ENCODE peak calls at places on chromosome 13, in seven cellular contexts. D is SK-N-SH, N is GM12878, E is HepG2, X is H1, Z is K562, T is GM12891. L is an unnamed sample.

GRCh38 chr13:104586010-104586746 is 1520.0 kb upstream of the SLC10A2 start:
- DNase-seq in D (no peak), N (no peak), E (no peak), X (no peak), Z (no peak), T (no peak), L (no peak)

GRCh38 chr13:21216332-21216731 is 39.9 kb downstream of the MRPL57 start:
- DNase-seq in D (no peak), N (no peak), E (no peak), X (no peak), Z (no peak), T (no peak), L (no peak)

GRCh38 chr13:39676315-39676876 is 20.9 kb downstream of the COG6 start:
- DNase-seq in D (peak), N (no peak), E (peak), X (no peak), Z (no peak), T (no peak), L (no peak)

GRCh38 chr13:106680796-106681482 is 113.0 kb upstream of the ARGLU1 start:
- DNase-seq in D (no peak), N (no peak), E (no peak), X (peak), Z (no peak), T (no peak), L (no peak)

GRCh38 chr13:113298001-113298945 is 1.2 kb downstream of the LAMP1 start:
- DNase-seq in D (no peak), N (no peak), E (no peak), X (no peak), Z (no peak), T (no peak), L (no peak)

GRCh38 chr13:114065926-114066774 is 66.3 kb downstream of the RASA3 start:
- DNase-seq in D (no peak), N (no peak), E (no peak), X (no peak), Z (no peak), T (no peak), L (no peak)

GRCh38 chr13:64688893-64689677 is 2541.1 kb downstream of the PCDH9 start:
- DNase-seq in D (no peak), N (no peak), E (no peak), X (no peak), Z (no peak), T (no peak), L (no peak)

GRCh38 chr13:48976677-48977625 is 1.2 kb downstream of the FNDC3A start:
- DNase-seq in D (no peak), N (no peak), E (peak), X (no peak), Z (no peak), T (no peak), L (no peak)

GRCh38 chr13:113586661-113587479 is 2.3 kb downstream of the TFDP1 start:
- DNase-seq in D (no peak), N (no peak), E (no peak), X (no peak), Z (no peak), T (no peak), L (no peak)

GRCh38 chr13:31982540-31982939 is 49.0 kb upstream of the FRY start:
- DNase-seq in D (peak), N (no peak), E (peak), X (no peak), Z (no peak), T (no peak), L (no peak)

DNA sequence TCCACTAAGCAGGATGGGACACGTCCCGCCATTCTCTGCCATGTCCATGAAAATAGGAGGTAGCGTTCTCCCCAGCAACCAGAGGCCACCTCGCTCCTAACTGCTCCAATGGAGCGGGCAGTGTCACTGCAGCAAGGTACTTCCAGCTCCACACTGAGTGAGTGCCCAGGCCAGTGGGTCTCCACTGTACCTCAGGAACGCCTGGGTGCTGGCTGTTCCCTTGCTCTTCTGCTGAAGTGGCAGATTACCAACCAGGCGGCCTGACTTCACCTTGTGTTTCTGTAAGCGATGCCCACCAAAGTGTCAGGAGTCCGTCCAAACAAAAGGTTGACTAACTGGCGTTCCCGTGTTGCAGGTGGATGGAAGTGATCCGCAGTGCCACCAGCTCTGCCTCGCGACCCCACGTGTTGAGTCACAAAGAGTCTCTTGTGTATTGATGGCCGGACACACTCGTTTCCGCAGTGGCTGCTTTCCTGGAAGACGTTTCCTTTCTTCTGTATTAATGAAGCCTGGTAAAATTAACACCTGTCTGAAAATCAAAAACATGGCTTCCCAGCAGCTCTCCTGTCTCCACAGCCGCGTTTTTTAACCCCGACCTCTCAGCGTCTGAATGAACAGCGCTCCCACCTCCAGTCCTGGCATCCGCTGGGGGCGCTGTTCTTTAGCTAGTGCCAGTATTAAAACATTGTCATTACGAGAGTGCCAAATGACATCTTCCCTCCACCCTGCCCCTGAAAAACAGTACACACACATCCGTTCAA is 128.8 kb downstream of the STK24 start:
- DNase-seq in D (peak), N (no peak), E (no peak), X (no peak), Z (peak), T (no peak), L (no peak)
- TF ChIP-seq TAF1 in D (no peak), N (no peak), E (no peak), X (no peak), Z (no peak), T (no peak), L (no peak)

GRCh38 chr13:42218576-42218975 is 53.4 kb upstream of the AKAP11 start:
- DNase-seq in D (no peak), N (no peak), E (no peak), X (no peak), Z (no peak), T (no peak), L (no peak)
- TF ChIP-seq TAF1 in D (no peak), N (no peak), E (no peak), X (no peak), Z (no peak), T (no peak), L (no peak)

GRCh38 chr13:109545964-109546363 is 240.4 kb downstream of the IRS2 start:
- DNase-seq in D (no peak), N (no peak), E (no peak), X (no peak), Z (no peak), T (no peak), L (no peak)
- TF ChIP-seq TAF1 in D (no peak), N (no peak), E (no peak), X (no peak), Z (no peak), T (no peak), L (no peak)

GRCh38 chr13:25778302-25778701 is 273.5 kb downstream of the SHISA2 start:
- DNase-seq in D (no peak), N (no peak), E (no peak), X (no peak), Z (no peak), T (peak), L (no peak)

GRCh38 chr13:25778808-25779207 is 273.0 kb downstream of the SHISA2 start:
- DNase-seq in D (no peak), N (no peak), E (no peak), X (no peak), Z (no peak), T (no peak), L (no peak)

GRCh38 chr13:25783076-25783475 is 268.7 kb downstream of the SHISA2 start:
- DNase-seq in D (no peak), N (no peak), E (no peak), X (no peak), Z (no peak), T (no peak), L (no peak)

GRCh38 chr13:25784119-25784518 is 267.7 kb downstream of the SHISA2 start:
- DNase-seq in D (no peak), N (no peak), E (no peak), X (no peak), Z (no peak), T (no peak), L (no peak)

GRCh38 chr13:25783480-25784081 is 268.2 kb downstream of the SHISA2 start:
- DNase-seq in D (no peak), N (no peak), E (no peak), X (no peak), Z (no peak), T (no peak), L (no peak)
- TF ChIP-seq TAF1 in D (no peak), N (no peak), E (no peak), X (no peak), Z (no peak), T (no peak), L (no peak)

DNA sequence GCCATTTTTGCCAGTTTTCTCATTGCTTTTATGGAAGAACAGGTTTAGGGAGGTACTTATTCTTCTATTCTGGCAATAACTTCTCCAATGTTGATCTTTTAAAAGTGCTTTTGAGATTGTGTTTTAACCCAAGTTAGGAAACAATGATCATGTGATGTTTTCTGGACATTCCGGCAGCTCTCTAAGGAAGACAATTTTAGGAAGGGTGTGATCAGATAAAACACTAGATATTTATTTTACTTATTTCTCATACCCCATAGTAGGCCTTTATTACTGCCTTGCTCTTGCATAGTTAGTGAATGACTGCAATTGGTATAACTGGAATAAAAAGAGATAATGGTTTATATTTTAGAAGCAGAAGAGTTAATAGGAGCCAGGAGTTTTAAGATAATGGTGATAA is 68.4 kb upstream of the SPATA13 start:
- DNase-seq in D (no peak), N (no peak), E (no peak), X (no peak), Z (no peak), T (no peak), L (no peak)
- TF ChIP-seq TAF1 in D (no peak), N (no peak), E (no peak), X (no peak), Z (no peak), T (no peak), L (no peak)

GRCh38 chr13:30698488-30699005 is 36.8 kb upstream of the ALOX5AP start:
- DNase-seq in D (no peak), N (no peak), E (no peak), X (no peak), Z (no peak), T (no peak), L (no peak)

GRCh38 chr13:30700364-30700763 is 35.0 kb upstream of the ALOX5AP start:
- DNase-seq in D (no peak), N (no peak), E (no peak), X (no peak), Z (no peak), T (no peak), L (no peak)

GRCh38 chr13:30698023-30698422 is 37.3 kb upstream of the ALOX5AP start:
- DNase-seq in D (peak), N (no peak), E (no peak), X (no peak), Z (no peak), T (no peak), L (no peak)

GRCh38 chr13:30696278-30697176 is 38.8 kb upstream of the ALOX5AP start:
- DNase-seq in D (no peak), N (no peak), E (no peak), X (no peak), Z (no peak), T (no peak), L (no peak)

DNA sequence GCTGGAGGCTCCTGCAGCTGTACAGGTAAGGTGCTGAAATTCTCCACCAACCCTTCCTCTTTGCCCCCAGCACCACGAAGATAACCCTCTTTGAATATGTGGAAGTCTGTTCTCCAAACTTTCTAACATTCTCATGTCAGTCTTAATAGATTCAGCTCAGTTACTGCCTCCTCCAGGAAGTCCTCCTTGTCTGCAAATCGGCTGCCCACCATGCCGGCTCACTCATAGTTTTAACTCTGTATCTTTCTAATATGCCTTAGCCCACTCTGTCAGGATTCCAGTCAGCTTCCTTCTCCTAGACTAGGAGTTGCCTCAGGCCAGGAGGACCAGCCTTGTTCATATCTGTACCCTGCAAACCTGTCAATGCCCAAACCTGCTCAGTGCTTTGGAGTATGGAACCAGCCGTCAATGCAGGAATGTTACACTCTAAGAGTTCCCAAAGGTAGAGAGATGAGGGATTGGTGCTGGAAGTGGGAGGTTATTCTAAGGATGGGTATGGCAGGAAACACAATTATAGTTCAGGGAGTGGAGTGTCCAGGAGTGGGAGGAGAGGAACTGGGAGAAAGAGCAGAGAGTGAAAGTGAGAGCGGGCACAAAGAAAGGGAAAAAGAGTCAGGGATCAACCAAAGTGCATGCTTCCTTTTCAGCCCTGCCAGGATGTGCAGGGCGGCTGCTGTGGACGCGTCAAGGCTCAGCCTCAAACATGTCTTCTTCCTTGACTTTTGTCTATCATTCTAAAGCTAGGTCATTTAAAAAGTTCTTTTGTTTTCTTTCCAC is 38.0 kb upstream of the ALOX5AP start:
- DNase-seq in D (no peak), N (no peak), E (no peak), X (no peak), Z (no peak), T (no peak), L (no peak)
- TF ChIP-seq TAF1 in D (no peak), N (no peak), E (no peak), X (no peak), Z (no peak), T (no peak), L (no peak)